ENCODE peak calls at places on chromosomes 3 and 15, in four cellular contexts. T is K562, R is HepG2, G is GM12878. X is an unnamed sample. For H3K4me1, the result is how much of the 10 kb centered on the place peaks cover.

GRCh38 chr15:55546718-55547117 is 38.7 kb upstream of the DNAAF4 start:
- DNase-seq in T (no peak), R (no peak), G (no peak), X (no peak)

GRCh38 chr3:148203263-148204010 is 494.3 kb upstream of the AGTR1 start:
- DNase-seq in T (no peak), R (no peak), G (no peak), X (peak)

GRCh38 chr15:83166218-83166617 is 41.4 kb downstream of the HDGFL3 start:
- DNase-seq in T (no peak), R (no peak), G (no peak), X (no peak)

GRCh38 chr15:66254364-66255292 is 1.1 kb upstream of the MEGF11 start:
- DNase-seq in T (no peak), R (no peak), G (no peak), X (no peak)

GRCh38 chr3:51675201-51675611 is 4.2 kb downstream of the TEX264 start:
- DNase-seq in T (no peak), R (no peak), G (no peak), X (no peak)

GRCh38 chr3:9226326-9226725 is 23.1 kb downstream of the SRGAP3 start:
- DNase-seq in T (no peak), R (no peak), G (no peak), X (no peak)

GRCh38 chr3:41598804-41599481 is 363.0 kb downstream of the ULK4 start:
- DNase-seq in T (no peak), R (no peak), G (no peak), X (no peak)

GRCh38 chr3:198107840-198108734 is 148.1 kb downstream of the LMLN start:
- DNase-seq in T (peak), R (no peak), G (no peak), X (no peak)

GRCh38 chr3:28699283-28699682 is 350.7 kb upstream of the AZI2 start:
- DNase-seq in T (no peak), R (no peak), G (no peak), X (no peak)

GRCh38 chr3:45574067-45574494 is 20.5 kb upstream of the LIMD1 start:
- DNase-seq in T (peak), R (no peak), G (no peak), X (no peak)

GRCh38 chr15:62561572-62561970 is 396.5 kb upstream of the C2CD4B start:
- DNase-seq in T (no peak), R (no peak), G (no peak), X (no peak)

GRCh38 chr15:72486144-72486543 is 12.0 kb downstream of the ARIH1 start:
- DNase-seq in T (no peak), R (no peak), G (no peak), X (no peak)

GRCh38 chr3:7074217-7074616 is 213.3 kb downstream of the GRM7 start:
- DNase-seq in T (no peak), R (no peak), G (no peak), X (no peak)

GRCh38 chr15:98003528-98003927 is 43.0 kb downstream of the ARRDC4 start:
- DNase-seq in T (no peak), R (no peak), G (no peak), X (no peak)

GRCh38 chr3:155646554-155647189 is 98.2 kb downstream of the PLCH1 start:
- DNase-seq in T (no peak), R (peak), G (no peak), X (no peak)

GRCh38 chr3:18389108-18389733 is 35.9 kb downstream of the SATB1 start:
- DNase-seq in T (peak), R (peak), G (no peak), X (peak)

GRCh38 chr15:40448354-40448753 is 7.6 kb downstream of the BAHD1 start:
- DNase-seq in T (no peak), R (no peak), G (no peak), X (no peak)

GRCh38 chr15:25242166-25242879 is 196.5 kb downstream of the UBE3A start:
- DNase-seq in T (no peak), R (no peak), G (no peak), X (no peak)

GRCh38 chr3:30890907-30891306 is 3.6 kb downstream of the GADL1 start:
- DNase-seq in T (no peak), R (no peak), G (no peak), X (no peak)

GRCh38 chr3:194320744-194321243 is 30.3 kb downstream of the CPN2 start:
- DNase-seq in T (no peak), R (peak), G (no peak), X (no peak)

GRCh38 chr15:35309886-35310285 is 224.8 kb upstream of the NANOGP8 start:
- DNase-seq in T (no peak), R (no peak), G (no peak), X (no peak)

DNA sequence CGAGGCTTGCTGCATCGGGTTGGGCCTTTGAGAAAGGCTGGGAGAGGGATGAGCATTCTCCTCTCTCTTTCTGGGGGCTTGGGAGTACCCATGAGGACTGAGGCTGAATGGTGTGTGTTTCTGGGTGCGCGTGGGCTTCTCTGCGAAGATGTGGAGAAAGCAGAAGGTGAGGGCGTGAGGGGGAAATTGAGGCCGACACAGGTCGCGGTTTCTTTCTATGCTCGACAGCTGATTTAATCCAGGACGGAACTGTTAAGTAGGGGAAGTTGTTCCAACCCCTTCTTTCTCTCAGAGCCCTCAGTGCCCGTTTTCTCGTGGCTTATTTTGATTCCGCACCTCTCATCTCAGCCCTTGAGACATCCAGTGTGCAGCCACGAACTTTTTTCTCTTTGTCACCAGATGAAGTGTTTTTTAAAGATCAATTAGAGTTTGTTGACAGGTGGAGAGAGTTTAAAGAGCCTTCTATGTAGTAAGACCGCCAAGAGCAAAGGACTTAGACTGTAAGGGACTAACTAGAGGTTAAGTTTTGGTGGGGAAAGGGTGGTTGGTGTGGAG is 711 bp downstream of the STARD9 start:
- DNase-seq in T (no peak), R (no peak), G (no peak), X (no peak)
- H3K4me1 ChIP-seq in T (under half), R (under half), G (under half), X (under half)

GRCh38 chr3:133532951-133533350 is 40.5 kb upstream of the CDV3 start:
- DNase-seq in T (no peak), R (no peak), G (no peak), X (no peak)

GRCh38 chr3:133529809-133530208 is 43.7 kb upstream of the CDV3 start:
- DNase-seq in T (no peak), R (no peak), G (no peak), X (no peak)

GRCh38 chr3:133535971-133536634 is 37.4 kb upstream of the CDV3 start:
- DNase-seq in T (no peak), R (peak), G (no peak), X (no peak)

GRCh38 chr3:133536635-133536980 is 36.9 kb upstream of the CDV3 start:
- DNase-seq in T (no peak), R (no peak), G (no peak), X (no peak)

DNA sequence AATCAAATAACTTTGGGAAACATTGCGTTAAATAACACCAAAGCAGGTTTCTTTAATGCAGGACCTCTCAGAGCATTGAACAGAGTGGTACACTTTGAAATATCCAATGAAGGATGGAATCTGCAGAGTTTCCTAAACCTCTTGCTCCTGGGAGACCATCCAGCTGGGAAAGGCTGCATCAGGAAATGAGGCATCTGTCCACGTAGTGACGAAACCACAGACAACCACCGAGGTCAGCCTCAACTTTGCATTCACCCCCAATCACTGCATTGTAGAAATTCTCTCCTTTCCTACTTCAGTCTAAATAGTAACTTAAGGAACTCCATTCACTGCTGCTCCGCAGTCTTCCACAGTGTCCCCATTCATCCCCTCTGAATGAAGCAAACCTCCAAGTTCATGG is 41.5 kb upstream of the CDV3 start:
- DNase-seq in T (no peak), R (no peak), G (no peak), X (no peak)
- TF ChIP-seq FOXM1 in T (no peak), R (no peak), G (no peak), X (no peak)

DNA sequence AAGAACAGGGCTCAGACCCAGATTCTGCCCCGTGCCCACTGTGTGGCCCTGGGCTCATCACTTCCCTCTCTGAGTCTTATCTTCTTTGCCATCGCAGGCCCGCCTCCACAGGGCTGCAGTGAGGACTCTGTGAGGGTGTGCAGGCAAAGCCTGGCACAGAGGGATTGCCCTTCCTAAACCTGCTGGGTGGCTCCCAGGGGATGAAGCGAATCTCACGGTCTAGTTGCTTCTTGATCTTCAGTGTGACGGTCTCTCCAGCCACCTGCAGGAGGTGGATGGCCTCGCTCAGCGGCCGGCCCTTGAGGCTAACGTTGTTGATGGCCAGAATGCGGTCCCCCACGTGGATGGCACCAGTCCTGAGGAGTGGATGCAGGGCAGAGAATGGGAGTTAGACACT is 32.8 kb downstream of the GRIP2 start:
- DNase-seq in T (no peak), R (no peak), G (no peak), X (no peak)
- H3K4me1 ChIP-seq in T (under half), R (under half), G (under half), X (under half)

GRCh38 chr3:14861031-14861430 is 42.3 kb downstream of the FGD5 start:
- DNase-seq in T (no peak), R (no peak), G (no peak), X (no peak)

GRCh38 chr3:14862303-14862660 is 43.5 kb downstream of the FGD5 start:
- DNase-seq in T (no peak), R (no peak), G (no peak), X (no peak)

GRCh38 chr3:14857506-14857905 is 38.7 kb downstream of the FGD5 start:
- DNase-seq in T (no peak), R (no peak), G (no peak), X (peak)

GRCh38 chr3:14861451-14862302 is 42.9 kb downstream of the FGD5 start:
- DNase-seq in T (no peak), R (no peak), G (no peak), X (no peak)

GRCh38 chr3:14858105-14858504 is 39.3 kb downstream of the FGD5 start:
- DNase-seq in T (no peak), R (no peak), G (no peak), X (no peak)
- TF ChIP-seq FOXM1 in T (no peak), R (no peak), G (no peak), X (no peak)

DNA sequence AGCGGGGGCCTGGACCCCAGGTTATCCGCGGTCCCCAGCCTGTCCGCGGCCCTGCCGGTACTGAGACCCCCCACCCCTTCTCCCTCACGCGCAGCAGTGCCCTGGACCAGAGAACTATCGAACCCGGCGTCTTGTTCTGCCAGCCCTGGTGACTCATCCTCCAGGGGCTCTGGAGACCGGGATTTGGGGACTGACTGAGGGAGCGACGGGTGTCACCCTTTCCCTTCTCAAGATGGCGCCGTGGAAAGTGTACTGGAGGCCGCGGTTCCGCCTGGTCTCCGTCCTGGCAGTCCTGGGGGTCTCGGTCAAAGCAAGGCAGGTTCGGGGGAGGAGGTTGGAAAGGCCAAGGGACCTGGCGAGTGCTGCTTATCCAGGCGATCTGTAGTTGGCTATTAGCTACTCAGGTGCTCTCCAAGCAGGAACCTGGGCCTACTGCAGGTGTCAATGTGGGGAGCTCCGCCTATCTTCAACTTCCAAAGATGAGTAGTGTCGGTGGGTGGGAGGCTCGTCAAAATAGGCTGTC is 713 bp downstream of the RAB5A start:
- DNase-seq in T (peak), R (peak), G (no peak), X (peak)
- H3K4me1 ChIP-seq in T (under half), R (under half), G (under half), X (under half)